ENCODE peak calls at places on chromosome 21, in six cellular contexts. One of them, this sample, is unnamed.
A peak's percentile ranks its signal among the peaks of the same experiment; 100 is the strongest.

GRCh38 chr21:45972716-45973474 is 8.7 kb upstream of the COL6A1 start:
- DNase-seq in GM03348: peak; percentile 84
- DNase-seq in H7: peak; percentile 80
- DNase-seq in amniotic stem cell: no peak
- DNase-seq in AG10803: peak; percentile 92
- DNase-seq in stimulated activated CD4-positive, alpha-beta T cell treated with anti-CD3 and anti-CD28 coated beads, Interleukin-4, amount 100 ng/mL, for 1 hour: no peak
- DNase-seq in this sample: peak; percentile 78

GRCh38 chr21:24824209-24824608 is 783.1 kb downstream of the MRPL39 start:
- DNase-seq in GM03348: no peak
- DNase-seq in H7: no peak
- DNase-seq in amniotic stem cell: no peak
- DNase-seq in AG10803: no peak
- DNase-seq in stimulated activated CD4-positive, alpha-beta T cell treated with anti-CD3 and anti-CD28 coated beads, Interleukin-4, amount 100 ng/mL, for 1 hour: no peak
- DNase-seq in this sample: no peak

GRCh38 chr21:35226960-35227741 is 178.0 kb upstream of the RUNX1 start:
- DNase-seq in GM03348: no peak
- DNase-seq in H7: no peak
- DNase-seq in amniotic stem cell: no peak
- DNase-seq in AG10803: no peak
- DNase-seq in stimulated activated CD4-positive, alpha-beta T cell treated with anti-CD3 and anti-CD28 coated beads, Interleukin-4, amount 100 ng/mL, for 1 hour: peak; percentile 19
- DNase-seq in this sample: no peak

GRCh38 chr21:38531610-38532009 is 33.3 kb upstream of the ERG start:
- DNase-seq in GM03348: peak; percentile 79
- DNase-seq in H7: no peak
- DNase-seq in amniotic stem cell: no peak
- DNase-seq in AG10803: peak; percentile 73
- DNase-seq in stimulated activated CD4-positive, alpha-beta T cell treated with anti-CD3 and anti-CD28 coated beads, Interleukin-4, amount 100 ng/mL, for 1 hour: no peak
- DNase-seq in this sample: no peak

GRCh38 chr21:38699048-38699447 is 106.7 kb upstream of the ETS2 start:
- DNase-seq in GM03348: no peak
- DNase-seq in H7: peak; percentile 64
- DNase-seq in amniotic stem cell: no peak
- DNase-seq in AG10803: no peak
- DNase-seq in stimulated activated CD4-positive, alpha-beta T cell treated with anti-CD3 and anti-CD28 coated beads, Interleukin-4, amount 100 ng/mL, for 1 hour: no peak
- DNase-seq in this sample: no peak

GRCh38 chr21:31730687-31731111 is 1.2 kb downstream of the SCAF4 start:
- DNase-seq in GM03348: peak; percentile 51
- DNase-seq in H7: peak; percentile 87
- DNase-seq in amniotic stem cell: no peak
- DNase-seq in AG10803: no peak
- DNase-seq in stimulated activated CD4-positive, alpha-beta T cell treated with anti-CD3 and anti-CD28 coated beads, Interleukin-4, amount 100 ng/mL, for 1 hour: no peak
- DNase-seq in this sample: no peak

GRCh38 chr21:38671716-38672115 is 134.0 kb upstream of the ETS2 start:
- DNase-seq in GM03348: peak; percentile 57
- DNase-seq in H7: no peak
- DNase-seq in amniotic stem cell: no peak
- DNase-seq in AG10803: peak; percentile 11
- DNase-seq in stimulated activated CD4-positive, alpha-beta T cell treated with anti-CD3 and anti-CD28 coated beads, Interleukin-4, amount 100 ng/mL, for 1 hour: no peak
- DNase-seq in this sample: no peak

GRCh38 chr21:33989440-33989839 is 73.8 kb upstream of the ATP5PO start:
- DNase-seq in GM03348: no peak
- DNase-seq in H7: no peak
- DNase-seq in amniotic stem cell: no peak
- DNase-seq in AG10803: no peak
- DNase-seq in stimulated activated CD4-positive, alpha-beta T cell treated with anti-CD3 and anti-CD28 coated beads, Interleukin-4, amount 100 ng/mL, for 1 hour: no peak
- DNase-seq in this sample: no peak

GRCh38 chr21:35652872-35653271 is 407.5 kb downstream of the SETD4 start:
- DNase-seq in GM03348: no peak
- DNase-seq in H7: no peak
- DNase-seq in amniotic stem cell: no peak
- DNase-seq in AG10803: no peak
- DNase-seq in stimulated activated CD4-positive, alpha-beta T cell treated with anti-CD3 and anti-CD28 coated beads, Interleukin-4, amount 100 ng/mL, for 1 hour: no peak
- DNase-seq in this sample: no peak

This sample was measured in EL.